ENCODE peak calls at places on chromosomes 3 and 15, in six cellular contexts. S is neural progenitor cell, P is endothelial cell of umbilical vein, Z is GM23338, M is left lung, R is body of pancreas. N is an unnamed sample.

GRCh38 chr3:63896332-63897034 is 15.7 kb downstream of the SCAANT1 start:
- DNase-seq in S (no peak), P (no peak), Z (no peak), M (no peak), R (no peak), N (no peak)

GRCh38 chr3:146521356-146521755 is 23.1 kb downstream of the PLSCR1 start:
- DNase-seq in S (no peak), P (no peak), Z (no peak), M (no peak), R (no peak), N (no peak)

GRCh38 chr3:24628523-24629258 is 134.0 kb upstream of the THRB start:
- DNase-seq in S (no peak), P (no peak), Z (no peak), M (no peak), R (no peak), N (peak; percentile 58)

GRCh38 chr15:77528290-77528967 is 104.3 kb downstream of the LINGO1 start:
- DNase-seq in S (no peak), P (no peak), Z (no peak), M (peak; percentile 58), R (no peak), N (no peak)

GRCh38 chr3:153734777-153735551 is 386.2 kb upstream of the ARHGEF26 start:
- DNase-seq in S (no peak), P (no peak), Z (no peak), M (no peak), R (no peak), N (no peak)

GRCh38 chr3:134449277-134449676 is 36.5 kb downstream of the ANAPC13 start:
- DNase-seq in S (peak; percentile 69), P (peak; percentile 11), Z (peak; percentile 82), M (no peak), R (peak; percentile 61), N (peak; percentile 35)

GRCh38 chr15:39698444-39699390 is 83.9 kb downstream of the FSIP1 start:
- DNase-seq in S (no peak), P (no peak), Z (no peak), M (no peak), R (no peak), N (no peak)

GRCh38 chr15:70902105-70902504 is 9.5 kb downstream of the LRRC49 start:
- DNase-seq in S (no peak), P (peak; percentile 68), Z (no peak), M (no peak), R (no peak), N (peak; percentile 9)

GRCh38 chr3:100150583-100150982 is 36.3 kb upstream of the FILIP1L start:
- DNase-seq in S (no peak), P (no peak), Z (no peak), M (no peak), R (no peak), N (no peak)

GRCh38 chr3:178350763-178351162 is 185.5 kb upstream of the KCNMB2 start:
- DNase-seq in S (no peak), P (no peak), Z (no peak), M (no peak), R (no peak), N (no peak)

GRCh38 chr3:37526511-37526910 is 335.2 kb upstream of the CTDSPL start:
- DNase-seq in S (no peak), P (no peak), Z (no peak), M (no peak), R (no peak), N (no peak)

GRCh38 chr3:148319161-148319915 is 378.4 kb upstream of the AGTR1 start:
- DNase-seq in S (no peak), P (no peak), Z (no peak), M (no peak), R (no peak), N (no peak)

GRCh38 chr3:112781611-112782010 is 65.1 kb downstream of the CD200R1L start:
- DNase-seq in S (no peak), P (no peak), Z (no peak), M (no peak), R (no peak), N (no peak)

GRCh38 chr3:143428351-143428750 is 308.8 kb downstream of the CHST2 start:
- DNase-seq in S (no peak), P (no peak), Z (no peak), M (no peak), R (no peak), N (no peak)
- H3K4me1 ChIP-seq in S (no peaks in the 10 kb centered on the region), P (no peaks in the 10 kb centered on the region), Z (peaks cover 11% of the 10 kb centered on the region), M (no peaks in the 10 kb centered on the region), R (no peaks in the 10 kb centered on the region), N (peaks cover 7% of the 10 kb centered on the region)

GRCh38 chr3:191502583-191502982 is 41.6 kb downstream of the PYDC2 start:
- DNase-seq in S (peak; percentile 15), P (peak; percentile 5), Z (peak; percentile 68), M (no peak), R (no peak), N (no peak)
- TF ChIP-seq CTCF in S (peak; percentile 61), P (peak; percentile 9), Z (peak; percentile 70), M (no peak), R (no peak), N (no peak)

GRCh38 chr15:98860647-98861041 is 146.9 kb downstream of the PGPEP1L start:
- DNase-seq in S (no peak), P (no peak), Z (no peak), M (no peak), R (no peak), N (no peak)
- H3K4me1 ChIP-seq in S (peaks cover 32% of the 10 kb centered on the region), P (peaks cover 7% of the 10 kb centered on the region), Z (peaks cover 89% of the 10 kb centered on the region), M (peaks cover 6% of the 10 kb centered on the region), R (peaks cover 52% of the 10 kb centered on the region), N (no peaks in the 10 kb centered on the region)

GRCh38 chr3:22685598-22685997 is 517.5 kb upstream of the UBE2E2 start:
- DNase-seq in S (peak; percentile 13), P (no peak), Z (peak; percentile 45), M (no peak), R (no peak), N (no peak)
- TF ChIP-seq CTCF in S (peak; percentile 55), P (no peak), Z (peak; percentile 74), M (no peak), R (no peak), N (no peak)

N was measured in mucosa of descending colon.